ENCODE peak calls at places on chromosome 1, in ten cellular contexts. One of them, this sample, is unnamed. For H3K4me1, the result is how much of the 10 kb centered on the place peaks cover.

GRCh38 chr1:208654241-208654640 is 410.1 kb upstream of the PLXNA2 start:
- DNase-seq in CD8-positive, alpha-beta memory T cell: no peak
- DNase-seq in CD4-positive, alpha-beta memory T cell: no peak
- DNase-seq in aorta: no peak
- DNase-seq in NT2/D1: peak
- DNase-seq in tibial artery: no peak
- DNase-seq in CD8-positive, alpha-beta T cell: no peak
- DNase-seq in cardiac muscle cell: peak
- DNase-seq in endothelial cell of umbilical vein: peak
- DNase-seq in breast epithelium: no peak
- DNase-seq in this sample: no peak

GRCh38 chr1:67843746-67844145 is 10.5 kb upstream of the GNG12 start:
- DNase-seq in CD8-positive, alpha-beta T cell: no peak
- DNase-seq in tibial artery: no peak
- DNase-seq in endothelial cell of umbilical vein: no peak
- DNase-seq in cardiac muscle cell: no peak
- DNase-seq in aorta: no peak
- DNase-seq in CD8-positive, alpha-beta memory T cell: no peak
- DNase-seq in CD4-positive, alpha-beta memory T cell: no peak
- DNase-seq in breast epithelium: no peak
- DNase-seq in NT2/D1: no peak
- DNase-seq in this sample: no peak

GRCh38 chr1:221837886-221838285 is 96.0 kb upstream of the DUSP10 start:
- DNase-seq in aorta: no peak
- DNase-seq in CD8-positive, alpha-beta memory T cell: no peak
- DNase-seq in NT2/D1: no peak
- DNase-seq in CD4-positive, alpha-beta memory T cell: peak
- DNase-seq in tibial artery: no peak
- DNase-seq in cardiac muscle cell: no peak
- DNase-seq in endothelial cell of umbilical vein: no peak
- DNase-seq in breast epithelium: no peak
- DNase-seq in CD8-positive, alpha-beta T cell: no peak
- DNase-seq in this sample: no peak

GRCh38 chr1:248884632-248885295 is 21.3 kb upstream of the PGBD2 start:
- DNase-seq in breast epithelium: no peak
- DNase-seq in NT2/D1: no peak
- DNase-seq in aorta: no peak
- DNase-seq in CD4-positive, alpha-beta memory T cell: no peak
- DNase-seq in CD8-positive, alpha-beta memory T cell: no peak
- DNase-seq in CD8-positive, alpha-beta T cell: no peak
- DNase-seq in endothelial cell of umbilical vein: no peak
- DNase-seq in cardiac muscle cell: no peak
- DNase-seq in tibial artery: no peak
- DNase-seq in this sample: no peak

GRCh38 chr1:20601123-20601825 is 12.4 kb downstream of the CDA start:
- DNase-seq in cardiac muscle cell: no peak
- DNase-seq in aorta: no peak
- DNase-seq in endothelial cell of umbilical vein: peak
- DNase-seq in CD4-positive, alpha-beta memory T cell: no peak
- DNase-seq in tibial artery: no peak
- DNase-seq in CD8-positive, alpha-beta T cell: no peak
- DNase-seq in breast epithelium: no peak
- DNase-seq in NT2/D1: no peak
- DNase-seq in CD8-positive, alpha-beta memory T cell: no peak
- DNase-seq in this sample: no peak

GRCh38 chr1:151790940-151791651 is 796 bp upstream of the TDRKH start:
- DNase-seq in CD8-positive, alpha-beta memory T cell: no peak
- DNase-seq in NT2/D1: no peak
- DNase-seq in aorta: no peak
- DNase-seq in cardiac muscle cell: peak
- DNase-seq in CD4-positive, alpha-beta memory T cell: no peak
- DNase-seq in endothelial cell of umbilical vein: peak
- DNase-seq in breast epithelium: no peak
- DNase-seq in CD8-positive, alpha-beta T cell: no peak
- DNase-seq in tibial artery: no peak
- DNase-seq in this sample: no peak

GRCh38 chr1:151680391-151680790 is 36.2 kb downstream of the CELF3 start:
- DNase-seq in NT2/D1: no peak
- DNase-seq in CD8-positive, alpha-beta memory T cell: no peak
- DNase-seq in CD8-positive, alpha-beta T cell: no peak
- DNase-seq in aorta: no peak
- DNase-seq in endothelial cell of umbilical vein: no peak
- DNase-seq in breast epithelium: no peak
- DNase-seq in tibial artery: no peak
- DNase-seq in CD4-positive, alpha-beta memory T cell: no peak
- DNase-seq in cardiac muscle cell: no peak
- DNase-seq in this sample: no peak

GRCh38 chr1:85289207-85289847 is 12.9 kb upstream of the BCL10 start:
- DNase-seq in endothelial cell of umbilical vein: peak
- DNase-seq in cardiac muscle cell: no peak
- DNase-seq in aorta: no peak
- DNase-seq in tibial artery: no peak
- DNase-seq in breast epithelium: no peak
- DNase-seq in NT2/D1: no peak
- DNase-seq in CD8-positive, alpha-beta memory T cell: no peak
- DNase-seq in CD4-positive, alpha-beta memory T cell: no peak
- DNase-seq in CD8-positive, alpha-beta T cell: no peak
- DNase-seq in this sample: no peak

GRCh38 chr1:29591601-29592260 is 355.4 kb downstream of the PTPRU start:
- DNase-seq in tibial artery: no peak
- DNase-seq in CD4-positive, alpha-beta memory T cell: no peak
- DNase-seq in breast epithelium: no peak
- DNase-seq in cardiac muscle cell: no peak
- DNase-seq in endothelial cell of umbilical vein: no peak
- DNase-seq in aorta: no peak
- DNase-seq in CD8-positive, alpha-beta memory T cell: no peak
- DNase-seq in NT2/D1: no peak
- DNase-seq in CD8-positive, alpha-beta T cell: no peak
- DNase-seq in this sample: no peak

GRCh38 chr1:25688390-25689119 is 72.0 kb downstream of the MAN1C1 start:
- DNase-seq in CD8-positive, alpha-beta T cell: no peak
- DNase-seq in aorta: peak
- DNase-seq in endothelial cell of umbilical vein: no peak
- DNase-seq in CD4-positive, alpha-beta memory T cell: no peak
- DNase-seq in breast epithelium: no peak
- DNase-seq in cardiac muscle cell: no peak
- DNase-seq in NT2/D1: no peak
- DNase-seq in CD8-positive, alpha-beta memory T cell: no peak
- DNase-seq in tibial artery: peak
- DNase-seq in this sample: peak

GRCh38 chr1:222521299-222522104 is 26.4 kb downstream of the HHIPL2 start:
- DNase-seq in CD8-positive, alpha-beta T cell: no peak
- DNase-seq in aorta: no peak
- DNase-seq in tibial artery: no peak
- DNase-seq in CD4-positive, alpha-beta memory T cell: no peak
- DNase-seq in cardiac muscle cell: no peak
- DNase-seq in endothelial cell of umbilical vein: no peak
- DNase-seq in NT2/D1: no peak
- DNase-seq in CD8-positive, alpha-beta memory T cell: no peak
- DNase-seq in breast epithelium: no peak
- DNase-seq in this sample: peak

GRCh38 chr1:20485527-20486456 is at the start of gene CAMK2N1:
- DNase-seq in aorta: peak
- DNase-seq in endothelial cell of umbilical vein: peak
- DNase-seq in CD8-positive, alpha-beta T cell: peak
- DNase-seq in CD4-positive, alpha-beta memory T cell: peak
- DNase-seq in cardiac muscle cell: peak
- DNase-seq in CD8-positive, alpha-beta memory T cell: peak
- DNase-seq in NT2/D1: no peak
- DNase-seq in breast epithelium: peak
- DNase-seq in tibial artery: peak
- DNase-seq in this sample: peak

GRCh38 chr1:109776206-109776835 is 12.6 kb upstream of the EPS8L3 start:
- DNase-seq in breast epithelium: no peak
- DNase-seq in tibial artery: peak
- DNase-seq in NT2/D1: no peak
- DNase-seq in cardiac muscle cell: no peak
- DNase-seq in CD8-positive, alpha-beta memory T cell: no peak
- DNase-seq in CD8-positive, alpha-beta T cell: no peak
- DNase-seq in endothelial cell of umbilical vein: no peak
- DNase-seq in aorta: no peak
- DNase-seq in CD4-positive, alpha-beta memory T cell: no peak
- DNase-seq in this sample: no peak

GRCh38 chr1:205543351-205544305 is 39.2 kb downstream of the CDK18 start:
- DNase-seq in aorta: peak
- DNase-seq in cardiac muscle cell: peak
- DNase-seq in endothelial cell of umbilical vein: peak
- DNase-seq in breast epithelium: peak
- DNase-seq in NT2/D1: peak
- DNase-seq in CD8-positive, alpha-beta T cell: no peak
- DNase-seq in tibial artery: peak
- DNase-seq in CD8-positive, alpha-beta memory T cell: no peak
- DNase-seq in CD4-positive, alpha-beta memory T cell: no peak
- DNase-seq in this sample: peak

GRCh38 chr1:119079881-119080280 is 60.6 kb downstream of the WARS2 start:
- DNase-seq in aorta: no peak
- DNase-seq in CD4-positive, alpha-beta memory T cell: no peak
- DNase-seq in breast epithelium: no peak
- DNase-seq in tibial artery: no peak
- DNase-seq in CD8-positive, alpha-beta T cell: no peak
- DNase-seq in cardiac muscle cell: no peak
- DNase-seq in CD8-positive, alpha-beta memory T cell: no peak
- DNase-seq in endothelial cell of umbilical vein: no peak
- DNase-seq in NT2/D1: no peak
- DNase-seq in this sample: no peak

GRCh38 chr1:159068877-159069276 is 7.7 kb downstream of the AIM2 start:
- DNase-seq in cardiac muscle cell: no peak
- DNase-seq in endothelial cell of umbilical vein: no peak
- DNase-seq in CD8-positive, alpha-beta memory T cell: no peak
- DNase-seq in CD8-positive, alpha-beta T cell: no peak
- DNase-seq in breast epithelium: no peak
- DNase-seq in CD4-positive, alpha-beta memory T cell: no peak
- DNase-seq in NT2/D1: no peak
- DNase-seq in tibial artery: no peak
- DNase-seq in aorta: no peak
- DNase-seq in this sample: no peak
- H3K4me1 ChIP-seq in cardiac muscle cell: under half
- H3K4me1 ChIP-seq in endothelial cell of umbilical vein: under half
- H3K4me1 ChIP-seq in CD8-positive, alpha-beta memory T cell: under half
- H3K4me1 ChIP-seq in CD8-positive, alpha-beta T cell: under half
- H3K4me1 ChIP-seq in breast epithelium: under half
- H3K4me1 ChIP-seq in CD4-positive, alpha-beta memory T cell: under half
- H3K4me1 ChIP-seq in NT2/D1: under half
- H3K4me1 ChIP-seq in tibial artery: under half
- H3K4me1 ChIP-seq in aorta: under half
- H3K4me1 ChIP-seq in this sample: under half

DNA sequence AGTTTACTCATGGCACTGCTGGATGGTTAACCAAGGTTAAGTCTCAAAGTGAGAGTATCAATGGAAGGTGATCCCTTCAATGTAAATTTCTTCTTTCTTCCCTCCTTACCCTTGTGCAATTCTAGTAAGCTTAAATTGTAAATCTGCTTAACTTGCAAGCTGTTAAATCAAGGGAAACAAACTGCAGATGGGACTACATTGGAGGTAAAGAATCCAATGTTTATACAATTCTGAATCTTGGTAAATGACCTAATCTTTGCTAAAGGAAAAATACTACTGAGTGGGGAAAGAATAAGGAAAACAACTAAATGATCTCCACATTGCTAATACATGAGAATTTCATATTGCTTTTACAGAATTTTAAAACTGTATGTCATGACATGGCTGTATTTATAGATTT is 6.6 kb upstream of the CD55 start:
- DNase-seq in CD4-positive, alpha-beta memory T cell: no peak
- DNase-seq in aorta: no peak
- DNase-seq in NT2/D1: no peak
- DNase-seq in CD8-positive, alpha-beta T cell: no peak
- DNase-seq in cardiac muscle cell: no peak
- DNase-seq in CD8-positive, alpha-beta memory T cell: no peak
- DNase-seq in breast epithelium: no peak
- DNase-seq in tibial artery: no peak
- DNase-seq in endothelial cell of umbilical vein: no peak
- DNase-seq in this sample: no peak
- H3K4me1 ChIP-seq in CD4-positive, alpha-beta memory T cell: under half
- H3K4me1 ChIP-seq in aorta: under half
- H3K4me1 ChIP-seq in NT2/D1: under half
- H3K4me1 ChIP-seq in CD8-positive, alpha-beta T cell: under half
- H3K4me1 ChIP-seq in cardiac muscle cell: under half
- H3K4me1 ChIP-seq in CD8-positive, alpha-beta memory T cell: under half
- H3K4me1 ChIP-seq in breast epithelium: under half
- H3K4me1 ChIP-seq in tibial artery: under half
- H3K4me1 ChIP-seq in endothelial cell of umbilical vein: under half
- H3K4me1 ChIP-seq in this sample: under half

DNA sequence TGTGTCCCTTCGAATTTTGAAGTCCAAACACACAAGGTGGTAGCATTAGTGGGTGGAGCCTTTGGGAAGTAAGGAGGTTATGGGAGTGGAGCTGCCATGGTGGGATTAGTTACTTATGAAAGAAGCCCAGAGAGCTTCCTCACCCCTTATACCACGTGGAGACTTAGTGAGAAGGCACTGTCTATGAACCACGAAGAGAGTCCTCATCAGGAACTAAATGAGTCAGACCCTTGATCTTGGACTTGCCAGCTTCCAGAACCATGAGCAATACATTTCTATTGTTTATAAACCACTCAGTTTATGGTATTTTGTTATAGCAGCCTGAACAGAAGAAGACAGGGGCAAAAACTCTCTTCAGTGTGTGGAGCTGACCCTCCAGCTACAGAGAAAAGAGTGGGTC is 259.3 kb upstream of the AJAP1 start:
- DNase-seq in CD8-positive, alpha-beta memory T cell: no peak
- DNase-seq in CD4-positive, alpha-beta memory T cell: no peak
- DNase-seq in cardiac muscle cell: no peak
- DNase-seq in CD8-positive, alpha-beta T cell: no peak
- DNase-seq in tibial artery: no peak
- DNase-seq in aorta: no peak
- DNase-seq in breast epithelium: no peak
- DNase-seq in NT2/D1: no peak
- DNase-seq in endothelial cell of umbilical vein: no peak
- DNase-seq in this sample: no peak
- H3K4me1 ChIP-seq in CD8-positive, alpha-beta memory T cell: under half
- H3K4me1 ChIP-seq in CD4-positive, alpha-beta memory T cell: under half
- H3K4me1 ChIP-seq in cardiac muscle cell: under half
- H3K4me1 ChIP-seq in CD8-positive, alpha-beta T cell: under half
- H3K4me1 ChIP-seq in tibial artery: under half
- H3K4me1 ChIP-seq in aorta: under half
- H3K4me1 ChIP-seq in breast epithelium: under half
- H3K4me1 ChIP-seq in NT2/D1: under half
- H3K4me1 ChIP-seq in endothelial cell of umbilical vein: under half
- H3K4me1 ChIP-seq in this sample: under half

DNA sequence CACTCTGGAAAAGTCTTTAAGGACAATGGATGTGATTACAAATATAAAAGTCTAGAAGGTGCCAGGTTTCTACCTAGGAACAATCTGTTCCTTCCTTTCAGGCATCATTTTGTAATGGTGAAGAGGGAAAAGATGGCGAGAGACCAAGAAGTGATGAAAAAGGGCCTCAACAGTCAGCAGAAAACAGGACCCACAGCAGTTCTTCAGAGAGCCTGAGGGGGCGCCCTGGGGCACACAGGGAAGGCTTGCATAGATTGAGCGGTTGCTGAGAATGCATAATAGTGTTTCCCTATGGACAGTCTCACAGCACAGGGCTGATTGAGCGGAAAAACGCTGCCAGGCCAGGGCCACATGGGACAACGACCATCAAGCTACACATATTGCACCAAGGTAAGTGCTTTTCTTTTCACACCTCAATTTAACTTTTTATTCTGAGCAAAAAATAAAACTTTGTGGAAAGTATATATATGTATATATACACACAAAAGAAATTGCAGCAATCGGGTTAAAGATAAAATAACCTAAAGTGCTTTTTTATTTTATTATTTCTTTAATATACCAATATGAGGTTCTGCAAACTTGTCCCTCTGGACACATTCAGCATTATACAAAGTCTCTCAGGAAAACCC is 3.1 kb upstream of the YRDC start:
- DNase-seq in NT2/D1: peak
- DNase-seq in breast epithelium: peak
- DNase-seq in CD8-positive, alpha-beta T cell: peak
- DNase-seq in endothelial cell of umbilical vein: peak
- DNase-seq in cardiac muscle cell: peak
- DNase-seq in tibial artery: no peak
- DNase-seq in aorta: peak
- DNase-seq in CD4-positive, alpha-beta memory T cell: peak
- DNase-seq in CD8-positive, alpha-beta memory T cell: peak
- DNase-seq in this sample: peak
- H3K4me1 ChIP-seq in NT2/D1: under half
- H3K4me1 ChIP-seq in breast epithelium: under half
- H3K4me1 ChIP-seq in CD8-positive, alpha-beta T cell: under half
- H3K4me1 ChIP-seq in endothelial cell of umbilical vein: under half
- H3K4me1 ChIP-seq in cardiac muscle cell: under half
- H3K4me1 ChIP-seq in tibial artery: under half
- H3K4me1 ChIP-seq in aorta: under half
- H3K4me1 ChIP-seq in CD4-positive, alpha-beta memory T cell: under half
- H3K4me1 ChIP-seq in CD8-positive, alpha-beta memory T cell: under half
- H3K4me1 ChIP-seq in this sample: under half

This sample was measured in right cardiac atrium.